ENCODE peak calls at places on chromosomes 1 and 21, in four cellular contexts. O is heart left ventricle, M is left ventricle myocardium inferior, J is PC-9. B is an unnamed sample.

GRCh38 chr1:152398812-152399698 is 15.0 kb downstream of the CRNN start:
- DNase-seq in O (no peak), M (no peak), J (no peak), B (no peak)

GRCh38 chr1:7046314-7046713 is 261.1 kb downstream of the CAMTA1 start:
- DNase-seq in O (no peak), M (no peak), J (no peak), B (peak)

GRCh38 chr1:37325509-37326437 is 148.6 kb upstream of the ZC3H12A start:
- DNase-seq in O (no peak), M (no peak), J (no peak), B (no peak)

GRCh38 chr1:27218736-27219135 is 15.7 kb upstream of the WDTC1 start:
- DNase-seq in O (no peak), M (no peak), J (no peak), B (no peak)

GRCh38 chr1:183165456-183165855 is 20.6 kb upstream of the LAMC2 start:
- DNase-seq in O (no peak), M (no peak), J (no peak), B (no peak)

GRCh38 chr1:113868387-113869083 is 3.0 kb downstream of the PTPN22 start:
- DNase-seq in O (no peak), M (no peak), J (no peak), B (no peak)

GRCh38 chr21:45698493-45698947 is 55.0 kb downstream of the PCBP3 start:
- DNase-seq in O (peak), M (peak), J (no peak), B (peak)

GRCh38 chr1:226888816-226889215 is 18.4 kb downstream of the PSEN2 start:
- DNase-seq in O (no peak), M (no peak), J (no peak), B (no peak)

GRCh38 chr1:63679076-63679475 is 85.9 kb downstream of the PGM1 start:
- DNase-seq in O (no peak), M (no peak), J (no peak), B (no peak)

GRCh38 chr1:31715097-31715872 is 11.5 kb upstream of the COL16A1 start:
- DNase-seq in O (peak), M (peak), J (peak), B (peak)
- H3K27ac ChIP-seq in O (peak), M (peak), J (no peak), B (peak)

GRCh38 chr1:2070016-2070415 is 19.8 kb downstream of the PRKCZ start:
- DNase-seq in O (peak), M (no peak), J (no peak), B (peak)
- H3K27ac ChIP-seq in O (no peak), M (no peak), J (no peak), B (no peak)

DNA sequence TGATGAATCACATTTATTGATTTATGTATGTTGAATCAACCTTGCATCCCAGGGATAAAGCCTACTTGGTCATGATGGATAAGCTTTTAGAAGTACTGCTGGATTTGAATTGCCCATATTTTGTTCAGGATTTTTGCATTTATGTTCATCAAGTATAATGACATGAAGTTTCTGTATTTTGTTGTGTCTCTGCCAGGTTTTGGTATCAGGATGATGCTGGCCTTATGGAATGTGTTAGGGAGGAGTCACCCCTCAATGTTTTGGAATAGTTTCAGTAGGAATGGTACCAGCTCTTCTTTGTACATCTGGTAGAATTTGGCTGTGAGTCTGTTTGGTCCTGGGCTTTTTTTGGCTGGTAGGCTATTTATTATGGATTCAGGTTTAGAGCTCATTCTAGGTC is 1643.1 kb upstream of the B3GALT2 start:
- DNase-seq in O (no peak), M (no peak), J (no peak), B (no peak)
- H3K27ac ChIP-seq in O (no peak), M (no peak), J (no peak), B (no peak)

DNA sequence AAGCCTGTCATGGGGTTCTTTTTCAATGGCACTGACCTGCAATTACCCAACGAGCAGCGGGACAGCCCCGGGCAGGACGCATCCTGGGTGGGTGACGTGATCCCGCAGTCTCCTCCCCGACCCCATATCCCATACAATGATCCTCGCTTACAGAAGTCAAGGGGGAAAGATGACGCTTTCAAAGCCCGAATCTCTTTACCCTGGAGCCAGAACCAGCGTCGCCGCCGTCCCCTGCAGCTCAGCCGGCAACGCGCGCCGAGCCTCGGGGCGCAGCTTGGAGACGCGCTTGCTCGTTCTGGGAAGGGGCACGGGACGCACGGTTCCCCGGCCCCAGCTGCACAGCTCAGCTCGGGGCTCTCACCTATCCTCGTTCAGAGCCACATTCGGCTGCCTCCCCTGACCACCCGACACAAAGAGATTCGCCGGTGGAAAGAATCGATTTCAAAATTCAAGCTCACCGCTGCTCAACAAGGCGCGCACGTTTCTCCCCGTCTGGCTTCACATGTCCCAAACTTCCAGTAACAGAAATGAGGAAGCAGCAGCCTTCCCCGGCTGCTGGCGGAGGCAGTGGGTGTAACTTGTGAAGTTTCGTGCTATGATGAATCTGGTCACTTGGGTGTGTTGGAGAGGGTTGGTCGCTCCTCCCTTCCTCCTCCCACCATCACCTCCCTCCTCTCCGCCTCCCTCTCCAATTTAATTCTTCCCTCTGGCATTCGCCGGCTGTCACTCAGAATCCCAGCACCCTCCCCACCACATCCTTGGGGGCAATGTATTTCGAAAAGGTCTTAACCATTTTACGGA is at the start of gene TIAM1:
- DNase-seq in O (peak), M (peak), J (peak), B (peak)
- H3K27ac ChIP-seq in O (no peak), M (peak), J (peak), B (no peak)

DNA sequence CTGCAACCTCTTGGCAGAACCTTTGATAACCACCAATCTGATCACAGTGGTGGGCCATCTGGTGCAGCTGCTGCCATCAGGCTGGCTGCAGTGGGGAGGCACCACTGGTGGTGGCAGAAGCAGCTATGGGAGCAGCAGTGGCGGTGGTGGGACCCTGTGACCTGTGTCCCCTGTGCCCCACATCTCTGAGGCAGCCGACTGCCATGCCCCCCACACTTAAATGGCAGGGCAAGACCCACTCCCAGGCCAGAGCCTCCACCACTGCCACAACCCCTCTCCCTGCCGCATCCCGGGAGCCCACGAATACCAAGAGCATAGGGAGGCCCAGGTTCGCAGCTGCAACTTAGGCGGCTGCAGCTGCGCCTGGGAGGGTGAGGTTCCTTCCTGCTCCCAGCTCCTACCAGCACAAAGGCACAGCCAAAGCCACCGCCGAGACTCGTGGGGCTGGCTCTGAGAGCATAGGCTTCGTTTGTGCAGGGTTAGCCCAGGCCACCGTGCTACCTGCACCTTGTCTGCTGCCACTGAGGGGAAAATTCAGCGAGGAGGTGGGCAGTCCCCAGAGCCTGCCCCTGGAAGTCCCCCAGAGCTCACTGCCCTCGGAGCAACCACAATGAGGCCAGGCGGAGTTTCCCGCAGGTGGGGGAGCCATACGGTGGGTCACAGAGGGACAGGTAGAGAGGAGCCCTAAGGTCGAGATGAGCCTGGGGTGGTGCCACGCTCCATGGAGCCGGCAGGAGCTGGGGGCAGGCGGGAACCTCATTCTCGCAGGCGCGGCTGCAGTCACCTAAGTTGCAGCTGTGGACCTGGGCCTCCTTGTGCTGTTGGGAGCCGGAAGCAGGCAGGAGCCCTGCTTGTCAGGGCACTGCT is 518.7 kb downstream of the RWDD3 start:
- DNase-seq in O (no peak), M (no peak), J (no peak), B (no peak)
- H3K27ac ChIP-seq in O (no peak), M (no peak), J (no peak), B (no peak)

DNA sequence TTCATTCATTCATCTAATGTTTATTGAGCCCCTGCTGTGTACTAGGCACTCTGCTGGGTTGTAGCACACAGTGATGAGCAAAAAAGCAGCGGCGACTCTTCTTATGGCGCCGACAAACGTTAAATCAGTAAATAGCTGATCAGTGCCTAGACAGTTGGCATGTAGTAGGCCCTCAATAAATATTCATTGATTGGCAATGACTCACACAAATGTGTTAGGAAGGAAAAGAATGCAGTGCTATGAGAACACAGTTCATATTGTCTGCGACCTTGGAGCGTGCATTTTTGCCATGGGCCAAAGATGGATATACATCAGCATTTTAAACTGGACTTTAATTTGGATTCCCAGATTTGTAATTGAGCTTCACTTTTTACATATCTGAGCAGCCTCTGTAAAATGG is 52.0 kb downstream of the PRDM2 start:
- DNase-seq in O (no peak), M (no peak), J (no peak), B (no peak)
- H3K27ac ChIP-seq in O (no peak), M (no peak), J (no peak), B (no peak)

GRCh38 chr1:237684236-237684635 is 206.5 kb downstream of the ZP4 start:
- DNase-seq in O (no peak), M (no peak), J (no peak), B (no peak)
- H3K27ac ChIP-seq in O (no peak), M (no peak), J (no peak), B (no peak)

GRCh38 chr1:75765697-75766355 is 20.2 kb upstream of the RABGGTB start:
- DNase-seq in O (no peak), M (no peak), J (peak), B (no peak)
- H3K27ac ChIP-seq in O (no peak), M (no peak), J (peak), B (no peak)